ENCODE peak calls at places on chromosomes 7 and 10, in five cellular contexts. H is left ventricle myocardium inferior, Q is left lung, C is neural progenitor cell, P is esophagus squamous epithelium. Z is an unnamed sample.

GRCh38 chr10:7409045-7409731 is 1.6 kb downstream of the SFMBT2 start:
- DNase-seq in H (peak), Q (no peak), C (peak), P (no peak), Z (no peak)

GRCh38 chr10:93126484-93127052 is 52.9 kb downstream of the CYP26A1 start:
- DNase-seq in H (no peak), Q (no peak), C (peak), P (no peak), Z (no peak)

GRCh38 chr10:73899401-73899780 is 11.5 kb upstream of the PLAU start:
- DNase-seq in H (no peak), Q (no peak), C (no peak), P (no peak), Z (no peak)

GRCh38 chr10:84935772-84936171 is 607.4 kb downstream of the CCSER2 start:
- DNase-seq in H (no peak), Q (no peak), C (no peak), P (no peak), Z (no peak)

GRCh38 chr10:5555881-5556280 is 31.1 kb downstream of the CALML3 start:
- DNase-seq in H (no peak), Q (no peak), C (no peak), P (no peak), Z (no peak)

GRCh38 chr7:40546616-40547501 is 412.1 kb downstream of the SUGCT start:
- DNase-seq in H (no peak), Q (no peak), C (no peak), P (no peak), Z (no peak)

GRCh38 chr10:24873281-24873683 is 79.1 kb downstream of the PRTFDC1 start:
- DNase-seq in H (no peak), Q (no peak), C (no peak), P (no peak), Z (no peak)

GRCh38 chr10:79196470-79197461 is 128.0 kb downstream of the ZMIZ1 start:
- DNase-seq in H (peak), Q (peak), C (peak), P (no peak), Z (peak)

GRCh38 chr10:121865554-121865953 is 62.3 kb downstream of the ATE1 start:
- DNase-seq in H (no peak), Q (no peak), C (no peak), P (no peak), Z (no peak)

GRCh38 chr10:34985823-34986222 is 104.3 kb downstream of the CUL2 start:
- DNase-seq in H (no peak), Q (no peak), C (peak), P (no peak), Z (no peak)

GRCh38 chr10:124011464-124011863 is 81.9 kb downstream of the CHST15 start:
- DNase-seq in H (no peak), Q (no peak), C (no peak), P (no peak), Z (no peak)

GRCh38 chr7:151341357-151342101 is at the start of gene NUB1:
- DNase-seq in H (peak), Q (peak), C (peak), P (peak), Z (peak)

GRCh38 chr7:149714910-149715471 is 58.4 kb downstream of the ZNF467 start:
- DNase-seq in H (no peak), Q (no peak), C (no peak), P (no peak), Z (peak)

GRCh38 chr10:73810735-73811465 is 498 bp downstream of the NDST2 start:
- DNase-seq in H (peak), Q (peak), C (peak), P (no peak), Z (no peak)

GRCh38 chr7:51255536-51256243 is 60.9 kb downstream of the COBL start:
- DNase-seq in H (no peak), Q (no peak), C (peak), P (no peak), Z (no peak)

GRCh38 chr10:18738835-18739234 is 79.6 kb downstream of the ARL5B start:
- DNase-seq in H (no peak), Q (no peak), C (no peak), P (no peak), Z (no peak)

GRCh38 chr10:2619472-2619871 is 447.9 kb upstream of the PFKP start:
- DNase-seq in H (no peak), Q (no peak), C (peak), P (no peak), Z (no peak)

GRCh38 chr7:20113423-20114027 is 103.7 kb downstream of the MACC1 start:
- DNase-seq in H (no peak), Q (no peak), C (no peak), P (no peak), Z (no peak)

GRCh38 chr7:48976268-48976667 is 51.9 kb downstream of the CDC14C start:
- DNase-seq in H (no peak), Q (no peak), C (no peak), P (no peak), Z (no peak)

GRCh38 chr10:110226555-110226925 is 19.1 kb downstream of the MXI1 start:
- DNase-seq in H (peak), Q (peak), C (peak), P (peak), Z (peak)

GRCh38 chr10:75408512-75408881 is 6.9 kb upstream of the ZNF503 start:
- DNase-seq in H (peak), Q (no peak), C (peak), P (no peak), Z (no peak)

GRCh38 chr7:101739757-101740398 is 77.5 kb upstream of the CUX1 start:
- DNase-seq in H (no peak), Q (no peak), C (no peak), P (no peak), Z (no peak)

GRCh38 chr7:48035967-48036478 is 680 bp downstream of the C7orf57 start:
- DNase-seq in H (peak), Q (peak), C (peak), P (no peak), Z (no peak)

GRCh38 chr10:110643670-110644597 is at the start of gene RBM20:
- DNase-seq in H (peak), Q (peak), C (peak), P (no peak), Z (no peak)

GRCh38 chr10:4266387-4267083 is 481.5 kb upstream of the KLF6 start:
- DNase-seq in H (no peak), Q (no peak), C (no peak), P (no peak), Z (no peak)

GRCh38 chr10:69629519-69629896 is 539 bp upstream of the FAM241B start:
- DNase-seq in H (no peak), Q (no peak), C (no peak), P (no peak), Z (no peak)

GRCh38 chr10:46551701-46552525 is 4.5 kb downstream of the GPRIN2 start:
- DNase-seq in H (peak), Q (no peak), C (no peak), P (no peak), Z (peak)

GRCh38 chr10:4546500-4546899 is 279.5 kb upstream of the AKR1E2 start:
- DNase-seq in H (no peak), Q (no peak), C (no peak), P (no peak), Z (no peak)

GRCh38 chr10:1037098-1037497 is 11.4 kb upstream of the IDI2 start:
- DNase-seq in H (no peak), Q (no peak), C (no peak), P (no peak), Z (peak)

GRCh38 chr7:51477323-51477722 is 160.7 kb upstream of the COBL start:
- DNase-seq in H (no peak), Q (no peak), C (no peak), P (no peak), Z (no peak)

GRCh38 chr7:136976504-136977251 is 108.2 kb downstream of the CHRM2 start:
- DNase-seq in H (no peak), Q (no peak), C (no peak), P (no peak), Z (no peak)

GRCh38 chr7:67512481-67512880 is 515.8 kb downstream of the TYW1 start:
- DNase-seq in H (no peak), Q (no peak), C (peak), P (no peak), Z (no peak)

GRCh38 chr7:25565949-25566348 is 337.7 kb upstream of the NPVF start:
- DNase-seq in H (no peak), Q (no peak), C (peak), P (no peak), Z (peak)

GRCh38 chr7:5295039-5296014 is 12.6 kb downstream of the SLC29A4 start:
- DNase-seq in H (no peak), Q (no peak), C (no peak), P (no peak), Z (no peak)
- H3K4me3 ChIP-seq in H (no peak), Q (no peak), C (peak), P (no peak), Z (no peak)

DNA sequence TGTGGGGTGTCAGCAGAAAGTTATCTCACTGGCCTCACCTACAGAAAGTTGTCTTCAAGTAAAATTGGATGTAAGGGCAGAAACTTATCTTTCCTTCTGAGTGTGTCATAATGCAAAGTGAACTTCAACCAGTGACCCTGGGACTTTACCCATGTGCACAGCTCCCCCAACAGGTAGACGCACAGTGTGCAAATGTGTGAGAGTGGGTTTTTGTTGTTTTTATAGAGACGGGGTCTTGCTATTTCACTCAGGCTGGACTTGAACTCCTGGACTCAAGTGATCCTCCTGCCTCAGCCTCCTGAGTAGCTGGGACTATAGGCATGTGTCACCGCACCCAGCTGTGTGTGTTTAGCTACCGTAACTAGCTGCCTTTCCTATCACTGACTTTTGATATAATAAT is 6.4 kb upstream of the KAZALD1 start:
- DNase-seq in H (no peak), Q (no peak), C (no peak), P (no peak), Z (no peak)
- H3K27ac ChIP-seq in H (no peak), Q (no peak), C (no peak), P (no peak), Z (no peak)

GRCh38 chr7:144437370-144438191 is 34.1 kb upstream of the NOBOX start:
- DNase-seq in H (no peak), Q (no peak), C (peak), P (no peak), Z (no peak)
- TF ChIP-seq CTCF in H (peak), Q (peak), C (peak), P (peak), Z (peak)

DNA sequence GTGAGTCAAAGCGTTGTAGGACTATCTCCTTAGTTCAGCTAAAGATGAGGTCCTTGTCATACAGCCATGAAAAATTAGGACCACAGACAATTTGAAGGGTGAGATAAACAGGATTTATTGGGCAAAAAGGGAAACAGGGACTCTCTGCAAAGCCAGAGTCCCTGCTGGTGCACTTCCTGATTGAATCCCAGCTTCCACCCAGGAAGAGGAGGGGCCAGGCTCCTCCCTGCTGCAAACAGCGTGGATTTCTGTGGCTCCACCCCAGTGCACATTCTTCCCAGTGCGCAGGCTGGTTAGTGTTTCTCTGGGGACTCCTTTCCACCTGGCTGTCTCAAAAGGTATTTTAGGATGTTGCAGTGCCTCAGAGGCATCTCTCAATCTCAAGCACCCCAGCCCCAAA is 165.4 kb upstream of the YAE1 start:
- DNase-seq in H (no peak), Q (no peak), C (no peak), P (no peak), Z (no peak)
- H3K4me3 ChIP-seq in H (no peak), Q (no peak), C (no peak), P (no peak), Z (no peak)

GRCh38 chr10:72784551-72785421 is 92.8 kb downstream of the MCU start:
- DNase-seq in H (peak), Q (no peak), C (peak), P (no peak), Z (peak)
- H3K27ac ChIP-seq in H (peak), Q (peak), C (peak), P (no peak), Z (peak)

GRCh38 chr10:55989188-55989587 is 371.9 kb downstream of the ZWINT start:
- DNase-seq in H (no peak), Q (no peak), C (no peak), P (no peak), Z (no peak)
- TF ChIP-seq CTCF in H (no peak), Q (no peak), C (peak), P (no peak), Z (no peak)

GRCh38 chr7:17131983-17132655 is 166.3 kb upstream of the AHR start:
- DNase-seq in H (no peak), Q (peak), C (no peak), P (no peak), Z (no peak)

GRCh38 chr7:17132726-17133125 is 165.7 kb upstream of the AHR start:
- DNase-seq in H (no peak), Q (no peak), C (no peak), P (no peak), Z (no peak)

GRCh38 chr7:17130281-17131059 is 168.0 kb upstream of the AHR start:
- DNase-seq in H (no peak), Q (no peak), C (peak), P (no peak), Z (no peak)

GRCh38 chr7:17129218-17129617 is 169.2 kb upstream of the AHR start:
- DNase-seq in H (no peak), Q (no peak), C (no peak), P (no peak), Z (no peak)

GRCh38 chr7:17131060-17131345 is 167.4 kb upstream of the AHR start:
- DNase-seq in H (no peak), Q (no peak), C (peak), P (no peak), Z (no peak)
- H3K4me3 ChIP-seq in H (peak), Q (no peak), C (no peak), P (peak), Z (peak)

GRCh38 chr10:95403690-95404459 is 113.1 kb upstream of the PDLIM1 start:
- DNase-seq in H (peak), Q (no peak), C (no peak), P (no peak), Z (no peak)

GRCh38 chr10:95404460-95404858 is 113.7 kb upstream of the PDLIM1 start:
- DNase-seq in H (peak), Q (no peak), C (peak), P (no peak), Z (no peak)

GRCh38 chr10:95399167-95399566 is 108.4 kb upstream of the PDLIM1 start:
- DNase-seq in H (no peak), Q (no peak), C (no peak), P (no peak), Z (no peak)

GRCh38 chr10:95400789-95401188 is 110.0 kb upstream of the PDLIM1 start:
- DNase-seq in H (no peak), Q (no peak), C (no peak), P (no peak), Z (no peak)

DNA sequence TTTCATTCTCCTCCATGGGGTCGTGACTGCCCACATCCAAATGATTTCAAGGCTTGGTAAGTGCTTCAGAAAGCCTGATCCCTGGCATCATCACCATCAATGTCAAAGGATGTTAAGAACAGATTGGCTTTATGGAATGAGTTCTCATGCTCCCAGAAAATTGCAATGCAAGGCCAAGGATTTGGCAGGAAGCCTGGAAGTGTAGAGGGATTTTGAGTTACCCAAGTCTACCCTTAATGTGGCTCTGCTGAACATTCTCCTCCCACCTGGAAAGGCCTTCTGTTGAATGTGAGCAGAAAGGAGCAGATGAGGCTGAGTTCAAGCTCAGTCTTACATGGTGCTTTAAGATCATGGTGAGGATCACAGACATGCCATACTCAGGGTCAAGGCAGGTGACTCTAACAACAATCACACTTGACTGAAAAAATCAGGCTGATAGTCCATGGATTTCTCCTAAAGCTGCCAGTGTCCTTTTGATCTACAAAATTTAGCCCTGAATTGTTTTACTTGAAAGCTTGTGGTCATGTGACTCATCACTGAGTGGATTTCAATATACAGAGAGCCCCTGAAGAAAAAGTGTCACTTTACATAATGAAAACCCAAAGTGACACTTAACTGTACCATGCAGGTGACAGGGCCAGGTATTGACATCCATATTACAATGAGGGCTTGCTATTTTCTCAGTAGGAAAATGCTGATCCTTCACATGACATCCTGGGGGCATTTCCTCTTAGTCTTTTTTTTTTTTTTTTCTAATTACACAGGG is 111.1 kb upstream of the PDLIM1 start:
- DNase-seq in H (no peak), Q (no peak), C (no peak), P (no peak), Z (no peak)
- H3K27ac ChIP-seq in H (peak), Q (no peak), C (no peak), P (no peak), Z (peak)